ENCODE peak calls at places on chromosomes 3 and 15, in ten cellular contexts. C, F, A, T, P, E, Q, D, I and B are unnamed samples. For H3K27me3, the result is how much of the 10 kb centered on the place peaks cover.

GRCh38 chr15:45105586-45105985 is 8.4 kb downstream of the DUOX2 start:
- DNase-seq in P (no peak), D (no peak), F (no peak), T (no peak), Q (no peak), E (no peak), A (no peak), I (no peak), C (no peak), B (no peak)

GRCh38 chr3:116806351-116806750 is 96.8 kb downstream of the TUSC7 start:
- DNase-seq in Q (no peak), P (no peak), E (no peak), D (no peak), I (no peak), T (no peak), F (no peak), A (no peak), C (no peak), B (no peak)

GRCh38 chr3:17433866-17434265 is 308.6 kb downstream of the TBC1D5 start:
- DNase-seq in Q (no peak), I (no peak), A (no peak), P (no peak), F (no peak), D (no peak), E (no peak), C (no peak), T (no peak), B (no peak)

GRCh38 chr3:192174283-192174682 is 553.1 kb downstream of the FGF12 start:
- DNase-seq in I (no peak), T (no peak), C (no peak), E (no peak), D (no peak), Q (no peak), P (no peak), F (no peak), A (no peak), B (no peak)

GRCh38 chr3:84265768-84266167 is 693.0 kb upstream of the CADM2 start:
- DNase-seq in A (no peak), I (no peak), T (no peak), P (no peak), F (no peak), E (no peak), D (no peak), Q (no peak), C (no peak), B (no peak)

GRCh38 chr3:127849368-127849767 is 27.1 kb upstream of the MGLL start:
- DNase-seq in Q (no peak), F (no peak), P (no peak), A (peak), D (no peak), C (no peak), T (no peak), E (no peak), I (no peak), B (no peak)

GRCh38 chr3:134356411-134357040 is 17.7 kb downstream of the AMOTL2 start:
- DNase-seq in Q (no peak), P (no peak), D (no peak), F (no peak), I (no peak), A (no peak), E (no peak), C (no peak), T (no peak), B (no peak)

GRCh38 chr3:172142074-172143059 is 103.0 kb downstream of the FNDC3B start:
- DNase-seq in A (no peak), P (no peak), T (no peak), Q (no peak), I (no peak), C (no peak), D (peak), E (no peak), F (no peak), B (peak)

GRCh38 chr15:99981223-99981647 is 248.0 kb upstream of the LYSMD4 start:
- DNase-seq in F (no peak), A (no peak), T (no peak), E (no peak), I (no peak), D (peak), C (no peak), P (no peak), Q (no peak), B (no peak)

GRCh38 chr3:141940204-141940776 is 63.8 kb downstream of the ATP1B3 start:
- DNase-seq in T (no peak), C (no peak), E (no peak), F (peak), D (peak), Q (peak), A (no peak), P (peak), I (peak), B (peak)

GRCh38 chr3:183217548-183218321 is 35.3 kb upstream of the B3GNT5 start:
- DNase-seq in Q (no peak), D (no peak), I (no peak), F (no peak), A (no peak), P (no peak), T (no peak), C (no peak), E (no peak), B (no peak)

GRCh38 chr3:42733501-42734262 is 31.1 kb upstream of the HHATL start:
- DNase-seq in A (no peak), T (no peak), C (no peak), I (no peak), P (peak), F (peak), Q (no peak), D (no peak), E (no peak), B (no peak)

GRCh38 chr3:42122261-42123011 is 31.3 kb downstream of the TRAK1 start:
- DNase-seq in D (peak), C (no peak), A (no peak), F (no peak), Q (no peak), T (no peak), I (no peak), E (no peak), P (peak), B (no peak)

GRCh38 chr3:39166134-39166710 is 12.8 kb upstream of the CSRNP1 start:
- DNase-seq in A (no peak), D (peak), Q (no peak), I (peak), T (no peak), F (no peak), C (no peak), E (peak), P (no peak), B (peak)

GRCh38 chr3:107938128-107938527 is 152.7 kb downstream of the CD47 start:
- DNase-seq in A (peak), C (peak), P (no peak), T (no peak), Q (peak), F (no peak), D (peak), E (no peak), I (peak), B (no peak)

GRCh38 chr3:53821631-53822068 is 24.6 kb downstream of the CHDH start:
- DNase-seq in D (peak), Q (no peak), E (no peak), C (no peak), T (no peak), I (peak), P (no peak), A (no peak), F (no peak), B (peak)

GRCh38 chr15:61653110-61653509 is 407.1 kb downstream of the VPS13C start:
- DNase-seq in Q (no peak), A (no peak), C (peak), P (no peak), D (no peak), I (no peak), T (no peak), E (peak), F (no peak), B (peak)

GRCh38 chr15:29018983-29019875 is 133.5 kb downstream of the APBA2 start:
- DNase-seq in D (no peak), F (no peak), C (no peak), A (no peak), I (no peak), P (no peak), T (no peak), E (no peak), Q (no peak), B (no peak)

GRCh38 chr3:125356140-125357026 is 18.7 kb downstream of the ZNF148 start:
- DNase-seq in Q (no peak), E (no peak), I (no peak), F (no peak), D (no peak), T (no peak), P (no peak), C (no peak), A (no peak), B (no peak)

GRCh38 chr15:33729648-33730047 is 238.6 kb upstream of the CHRM5 start:
- DNase-seq in Q (peak), P (no peak), C (no peak), D (peak), E (no peak), I (no peak), T (no peak), A (peak), F (no peak), B (peak)

GRCh38 chr15:70650567-70650966 is 112.8 kb downstream of the UACA start:
- DNase-seq in A (no peak), D (peak), C (no peak), P (no peak), I (no peak), E (no peak), T (no peak), F (no peak), Q (no peak), B (no peak)

GRCh38 chr3:132879651-132880050 is 157.4 kb upstream of the NPHP3 start:
- DNase-seq in T (no peak), E (no peak), F (no peak), P (no peak), I (no peak), Q (peak), D (peak), C (no peak), A (peak), B (peak)

GRCh38 chr3:189593581-189593980 is 37.6 kb upstream of the TP63 start:
- DNase-seq in A (no peak), Q (no peak), T (no peak), C (no peak), E (no peak), F (no peak), D (no peak), P (no peak), I (no peak), B (no peak)

GRCh38 chr15:94237903-94238302 is 6.5 kb downstream of the MCTP2 start:
- DNase-seq in I (no peak), P (no peak), D (no peak), F (no peak), A (no peak), T (no peak), Q (no peak), C (no peak), E (no peak), B (no peak)

GRCh38 chr3:43053291-43053690 is 52.6 kb downstream of the POMGNT2 start:
- DNase-seq in A (no peak), P (no peak), F (no peak), T (no peak), I (no peak), E (no peak), D (no peak), Q (no peak), C (no peak), B (no peak)

GRCh38 chr3:29318251-29318650 is 37.4 kb downstream of the RBMS3 start:
- DNase-seq in I (no peak), P (no peak), C (no peak), A (no peak), T (no peak), F (no peak), D (no peak), E (no peak), Q (peak), B (no peak)

GRCh38 chr3:195032106-195032759 is 238.7 kb downstream of the XXYLT1 start:
- DNase-seq in E (no peak), A (no peak), T (no peak), P (no peak), Q (no peak), D (no peak), I (no peak), C (no peak), F (no peak), B (no peak)

GRCh38 chr15:44550256-44550655 is 13.3 kb downstream of the EIF3J start:
- DNase-seq in A (no peak), D (no peak), P (no peak), E (no peak), C (no peak), Q (no peak), F (no peak), I (no peak), T (no peak), B (no peak)

GRCh38 chr3:14231145-14231990 is 52.8 kb downstream of the LSM3 start:
- DNase-seq in I (no peak), P (no peak), Q (no peak), T (no peak), A (no peak), E (no peak), F (no peak), C (no peak), D (no peak), B (no peak)

GRCh38 chr15:38271895-38272294 is 19.3 kb downstream of the SPRED1 start:
- DNase-seq in C (no peak), F (no peak), T (no peak), E (no peak), A (no peak), D (no peak), I (no peak), Q (no peak), P (no peak), B (no peak)

GRCh38 chr15:29003446-29004233 is 117.9 kb downstream of the APBA2 start:
- DNase-seq in E (no peak), Q (no peak), F (no peak), A (no peak), C (no peak), D (peak), I (no peak), P (no peak), T (no peak), B (no peak)

GRCh38 chr3:25781758-25782594 is 1.3 kb downstream of the NGLY1 start:
- DNase-seq in F (no peak), P (no peak), D (no peak), E (no peak), Q (no peak), T (no peak), I (no peak), C (no peak), A (no peak), B (no peak)

GRCh38 chr3:122183893-122184590 is 574 bp downstream of the CASR start:
- DNase-seq in I (no peak), Q (no peak), E (no peak), T (no peak), F (no peak), C (no peak), D (no peak), P (no peak), A (no peak), B (no peak)

GRCh38 chr3:122188758-122189157 is 5.3 kb downstream of the CASR start:
- DNase-seq in C (no peak), T (no peak), P (no peak), A (no peak), D (no peak), I (no peak), E (no peak), F (no peak), Q (no peak), B (no peak)

GRCh38 chr3:122186372-122186771 is 2.9 kb downstream of the CASR start:
- DNase-seq in D (no peak), P (no peak), C (no peak), T (no peak), Q (no peak), I (no peak), F (no peak), E (no peak), A (no peak), B (no peak)

GRCh38 chr3:122183521-122183892 is at the start of gene CASR:
- DNase-seq in C (peak), D (peak), F (no peak), I (peak), E (no peak), A (no peak), Q (no peak), P (no peak), T (peak), B (no peak)

DNA sequence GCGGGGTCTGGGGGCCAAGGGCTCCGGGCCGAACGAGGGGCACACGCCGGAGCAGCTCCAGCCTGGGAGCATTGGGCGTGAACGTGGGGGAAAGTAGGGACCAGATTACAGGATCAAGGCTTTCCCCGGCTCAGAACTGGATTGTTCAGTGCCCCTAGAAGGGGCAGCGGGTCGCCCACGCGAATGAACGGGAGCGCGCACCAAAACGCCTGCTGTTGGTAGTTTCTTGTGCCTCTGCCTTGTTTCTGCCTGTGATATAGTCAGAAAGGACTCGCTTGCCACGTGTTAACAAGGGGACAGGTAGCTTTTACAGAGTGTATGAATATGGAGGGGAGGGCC is 1.1 kb downstream of the CASR start:
- DNase-seq in I (no peak), Q (no peak), D (no peak), A (no peak), E (no peak), P (no peak), T (no peak), C (no peak), F (no peak), B (no peak)
- H3K27me3 ChIP-seq in I (under half), Q (half or more), D (under half), A (half or more), E (half or more), P (under half), T (under half), C (half or more), F (under half), B (under half)

DNA sequence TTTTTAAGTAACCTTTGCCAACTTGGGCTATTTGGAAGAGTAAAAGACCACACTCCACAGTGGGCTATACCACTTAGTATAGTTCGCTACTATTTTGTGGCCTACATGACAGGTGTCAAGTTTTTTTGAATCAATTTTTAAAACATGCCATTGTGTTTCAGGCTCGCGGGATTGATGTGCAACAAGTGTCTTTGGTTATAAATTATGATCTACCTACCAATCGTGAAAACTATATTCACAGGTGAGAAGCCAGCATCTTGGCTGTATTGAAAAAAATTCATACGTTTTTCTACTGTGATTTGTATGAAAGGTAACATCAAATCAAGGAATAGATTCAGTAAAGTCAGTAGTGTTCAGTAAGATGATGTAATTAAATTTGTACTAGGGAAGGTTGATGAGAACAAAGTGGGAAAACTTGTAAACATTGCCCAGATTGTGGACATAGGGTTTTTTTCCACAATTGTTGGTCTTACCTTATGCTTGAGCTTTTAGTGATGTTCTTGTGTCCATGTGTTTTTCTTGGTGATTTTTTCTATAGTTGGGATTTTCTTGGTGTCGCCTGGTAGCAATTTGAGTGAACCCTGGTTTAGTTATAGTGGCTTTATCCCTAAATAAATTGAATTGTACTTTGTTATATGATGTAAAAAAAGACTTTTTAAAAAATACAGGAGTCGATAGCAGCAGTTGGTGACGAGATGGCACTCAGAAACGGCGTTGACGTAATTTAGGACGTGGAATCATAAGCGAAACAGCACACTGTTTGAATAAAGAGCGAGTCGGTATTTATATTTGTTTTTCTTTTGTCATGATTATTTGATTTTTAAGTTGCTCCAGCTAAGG is 4.5 kb downstream of the EIF4A2 start:
- DNase-seq in T (no peak), Q (no peak), I (no peak), P (no peak), E (no peak), F (no peak), D (no peak), C (no peak), A (no peak), B (no peak)
- H3K4me3 ChIP-seq in T (no peak), Q (peak), I (no peak), P (no peak), E (peak), F (peak), D (peak), C (no peak), A (no peak), B (no peak)

DNA sequence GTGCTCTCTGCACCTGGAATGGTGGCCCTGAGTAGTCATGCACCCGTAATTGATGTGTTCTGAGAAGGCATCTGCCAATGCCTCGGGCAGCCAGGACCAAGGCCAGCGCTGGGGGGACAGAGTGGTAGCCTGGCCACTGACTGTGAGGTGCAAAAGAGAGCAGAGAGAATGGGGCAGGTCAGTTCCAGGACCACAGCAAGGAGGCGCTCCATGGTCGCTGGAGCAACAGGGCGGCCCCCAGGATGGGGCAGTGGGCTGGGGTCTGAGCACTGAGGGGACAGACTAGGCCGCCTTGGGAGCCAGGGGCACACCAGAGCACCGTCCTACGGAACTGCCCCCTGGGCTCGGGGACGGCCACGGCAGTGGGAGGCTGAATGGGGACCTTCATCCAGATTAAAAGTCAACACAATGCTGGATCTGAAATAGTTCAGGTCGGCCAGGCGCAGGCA is 48.3 kb upstream of the IQSEC1 start:
- DNase-seq in D (no peak), C (no peak), F (no peak), A (no peak), I (no peak), Q (no peak), T (peak), P (no peak), E (no peak), B (no peak)
- H3K27me3 ChIP-seq in D (under half), C (under half), F (under half), A (under half), I (under half), Q (under half), T (under half), P (under half), E (under half), B (under half)

DNA sequence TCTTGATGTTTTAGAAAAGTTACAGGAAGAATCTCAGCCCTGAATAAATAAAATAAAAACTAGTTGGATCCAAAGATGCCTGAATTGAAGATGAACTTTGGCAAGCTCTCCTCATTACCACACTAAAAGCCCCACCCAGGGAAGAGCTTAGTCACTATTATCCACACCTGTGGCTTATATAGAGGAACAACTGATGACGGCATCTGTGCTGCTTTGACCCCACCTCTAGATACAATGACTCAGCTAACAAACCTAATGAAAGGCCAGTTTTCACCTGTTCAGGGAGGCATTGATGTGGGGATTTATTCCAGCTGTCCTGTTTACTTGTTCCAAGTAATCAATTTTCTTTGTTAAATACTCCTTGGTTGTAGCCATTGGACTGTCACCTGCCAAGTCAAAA is 604.7 kb upstream of the EPHA6 start:
- DNase-seq in D (peak), T (no peak), E (no peak), F (no peak), P (no peak), Q (no peak), I (no peak), A (no peak), C (no peak), B (no peak)
- H3K4me3 ChIP-seq in D (no peak), T (no peak), E (no peak), F (no peak), P (no peak), Q (no peak), I (no peak), A (no peak), C (no peak), B (no peak)

GRCh38 chr15:74828835-74829234 is 2.4 kb downstream of the CPLX3 start:
- DNase-seq in Q (no peak), E (no peak), T (no peak), C (no peak), I (no peak), D (no peak), A (no peak), P (no peak), F (no peak), B (no peak)
- H3K27me3 ChIP-seq in Q (under half), E (under half), T (under half), C (under half), I (under half), D (under half), A (under half), P (under half), F (under half), B (under half)